ENCODE peak calls at places on chromosomes 13 and 19, in four cellular contexts. S is IMR-90, R is K562, J is GM12878. O is an unnamed sample.

GRCh38 chr13:30615851-30616311 is 1.8 kb upstream of the USPL1 start:
- DNase-seq in S (peak; percentile 41), R (peak; percentile 12), J (no peak), O (peak; percentile 73)

GRCh38 chr19:2330632-2331284 is 2.3 kb downstream of the SPPL2B start:
- DNase-seq in S (no peak), R (no peak), J (no peak), O (no peak)

GRCh38 chr19:49157445-49158224 is at the start of gene TRPM4:
- DNase-seq in S (peak; percentile 61), R (peak; percentile 88), J (no peak), O (peak; percentile 73)

GRCh38 chr19:11451942-11452813 is 16.7 kb downstream of the PRKCSH start:
- DNase-seq in S (no peak), R (peak; percentile 32), J (no peak), O (no peak)

GRCh38 chr13:85261757-85262346 is 537.4 kb downstream of the SLITRK6 start:
- DNase-seq in S (peak; percentile 12), R (no peak), J (no peak), O (peak; percentile 21)

GRCh38 chr13:104641309-104641708 is 1575.1 kb upstream of the SLC10A2 start:
- DNase-seq in S (peak; percentile 7), R (no peak), J (no peak), O (peak; percentile 4)

GRCh38 chr19:48354332-48354992 is 9.3 kb downstream of the TMEM143 start:
- DNase-seq in S (peak; percentile 46), R (peak; percentile 39), J (no peak), O (no peak)

GRCh38 chr19:38559428-38560401 is 58.0 kb downstream of the MAP4K1 start:
- DNase-seq in S (no peak), R (no peak), J (peak; percentile 99), O (no peak)

GRCh38 chr13:94711561-94712286 is 621 bp downstream of the SOX21 start:
- DNase-seq in S (no peak), R (peak; percentile 48), J (no peak), O (peak; percentile 45)

GRCh38 chr13:67493835-67494234 is 263.7 kb upstream of the PCDH9 start:
- DNase-seq in S (no peak), R (no peak), J (no peak), O (peak; percentile 15)

GRCh38 chr13:111216166-111216960 is 101.3 kb downstream of the ARHGEF7 start:
- DNase-seq in S (peak; percentile 27), R (peak; percentile 14), J (no peak), O (no peak)

GRCh38 chr13:95136638-95137037 is 164.6 kb downstream of the ABCC4 start:
- DNase-seq in S (no peak), R (no peak), J (no peak), O (no peak)

GRCh38 chr13:33186851-33187250 is 98.7 kb downstream of the STARD13 start:
- DNase-seq in S (peak; percentile 89), R (no peak), J (no peak), O (peak; percentile 89)

GRCh38 chr13:45511310-45512147 is 46.8 kb downstream of the COG3 start:
- DNase-seq in S (peak; percentile 83), R (peak; percentile 37), J (peak; percentile 24), O (peak; percentile 83)

GRCh38 chr19:19634516-19635312 is 6.7 kb upstream of the LPAR2 start:
- DNase-seq in S (no peak), R (no peak), J (no peak), O (no peak)

GRCh38 chr19:1811472-1811894 is 593 bp downstream of the ATP8B3 start:
- DNase-seq in S (peak; percentile 67), R (peak; percentile 90), J (no peak), O (peak; percentile 30)

GRCh38 chr13:75489502-75490263 is 7.7 kb upstream of the TBC1D4 start:
- DNase-seq in S (peak; percentile 69), R (no peak), J (peak; percentile 76), O (no peak)

GRCh38 chr19:53898680-53899341 is 10.3 kb upstream of the CACNG7 start:
- DNase-seq in S (no peak), R (peak; percentile 97), J (no peak), O (no peak)

GRCh38 chr13:92602560-92602959 is 624.0 kb upstream of the GPC6 start:
- DNase-seq in S (peak; percentile 9), R (no peak), J (no peak), O (no peak)

GRCh38 chr19:49335071-49335783 is at the start of gene CD37:
- DNase-seq in S (no peak), R (peak; percentile 49), J (no peak), O (no peak)

GRCh38 chr13:101875717-101876393 is 423.4 kb downstream of the ITGBL1 start:
- DNase-seq in S (peak; percentile 55), R (no peak), J (no peak), O (no peak)

GRCh38 chr13:51931606-51932005 is 69.8 kb downstream of the CCDC70 start:
- DNase-seq in S (no peak), R (no peak), J (no peak), O (no peak)

GRCh38 chr19:46955114-46955812 is 64.4 kb upstream of the NPAS1 start:
- DNase-seq in S (peak; percentile 52), R (peak; percentile 38), J (no peak), O (peak; percentile 75)

GRCh38 chr13:95677564-95678386 is 836 bp downstream of the DNAJC3 start:
- DNase-seq in S (peak; percentile 23), R (no peak), J (no peak), O (peak; percentile 49)

GRCh38 chr19:51690359-51691121 is 2.6 kb upstream of the SPACA6 start:
- DNase-seq in S (peak; percentile 68), R (peak; percentile 87), J (no peak), O (peak; percentile 76)

GRCh38 chr13:20882206-20882605 is 20.3 kb downstream of the XPO4 start:
- DNase-seq in S (peak; percentile 8), R (no peak), J (no peak), O (no peak)

GRCh38 chr19:28313633-28314032 is 899.3 kb downstream of the UQCRFS1 start:
- DNase-seq in S (peak; percentile 17), R (no peak), J (no peak), O (peak; percentile 77)

GRCh38 chr19:12482505-12482886 is 2.1 kb downstream of the ZNF709 start:
- DNase-seq in S (no peak), R (no peak), J (peak; percentile 33), O (no peak)

GRCh38 chr13:104301216-104301975 is 1235.2 kb upstream of the SLC10A2 start:
- DNase-seq in S (peak; percentile 29), R (no peak), J (no peak), O (no peak)

GRCh38 chr13:97932006-97932405 is 21.5 kb upstream of the IPO5 start:
- DNase-seq in S (no peak), R (no peak), J (no peak), O (no peak)

GRCh38 chr13:22793598-22794134 is 387.1 kb upstream of the SGCG start:
- DNase-seq in S (no peak), R (no peak), J (no peak), O (no peak)

GRCh38 chr19:30288957-30289735 is 83.0 kb upstream of the ZNF536 start:
- DNase-seq in S (no peak), R (no peak), J (no peak), O (no peak)

GRCh38 chr19:8363803-8364771 is at the start of gene ANGPTL4:
- DNase-seq in S (peak; percentile 55), R (peak; percentile 77), J (no peak), O (peak; percentile 68)

DNA sequence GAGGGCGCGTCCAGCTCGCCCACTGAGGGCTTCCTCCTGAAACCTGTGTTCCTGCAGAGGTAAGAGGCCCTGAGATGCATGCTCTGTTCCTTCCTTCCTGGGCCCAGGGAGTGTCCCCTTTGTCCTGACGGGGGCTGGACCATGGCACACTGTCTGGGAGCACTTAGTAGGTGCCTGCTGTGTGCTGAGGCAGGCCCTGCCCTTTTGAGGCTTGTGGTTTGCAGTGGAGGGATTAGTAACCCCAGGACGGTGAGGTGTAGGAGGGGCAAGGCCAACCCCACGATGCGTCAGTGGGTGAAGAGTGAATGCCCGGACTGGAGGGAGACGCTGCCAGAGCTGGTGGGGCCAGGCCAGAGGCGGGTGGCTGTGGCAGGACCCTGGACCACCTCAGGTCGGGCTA is 11.2 kb upstream of the F2RL3 start:
- DNase-seq in S (no peak), R (no peak), J (no peak), O (no peak)
- TF ChIP-seq FOS in S (no peak), R (no peak), J (no peak), O (no peak)

GRCh38 chr19:5108123-5108613 is 139.3 kb downstream of the KDM4B start:
- DNase-seq in S (no peak), R (no peak), J (no peak), O (no peak)

GRCh38 chr19:5106361-5106760 is 137.4 kb downstream of the KDM4B start:
- DNase-seq in S (no peak), R (no peak), J (no peak), O (no peak)

GRCh38 chr19:5107432-5108122 is 138.7 kb downstream of the KDM4B start:
- DNase-seq in S (no peak), R (no peak), J (no peak), O (no peak)

GRCh38 chr19:5108866-5109265 is 140.0 kb downstream of the KDM4B start:
- DNase-seq in S (no peak), R (no peak), J (no peak), O (no peak)

GRCh38 chr19:5106971-5107370 is 138.1 kb downstream of the KDM4B start:
- DNase-seq in S (no peak), R (no peak), J (no peak), O (no peak)
- TF ChIP-seq FOS in S (no peak), R (no peak), J (no peak), O (no peak)

DNA sequence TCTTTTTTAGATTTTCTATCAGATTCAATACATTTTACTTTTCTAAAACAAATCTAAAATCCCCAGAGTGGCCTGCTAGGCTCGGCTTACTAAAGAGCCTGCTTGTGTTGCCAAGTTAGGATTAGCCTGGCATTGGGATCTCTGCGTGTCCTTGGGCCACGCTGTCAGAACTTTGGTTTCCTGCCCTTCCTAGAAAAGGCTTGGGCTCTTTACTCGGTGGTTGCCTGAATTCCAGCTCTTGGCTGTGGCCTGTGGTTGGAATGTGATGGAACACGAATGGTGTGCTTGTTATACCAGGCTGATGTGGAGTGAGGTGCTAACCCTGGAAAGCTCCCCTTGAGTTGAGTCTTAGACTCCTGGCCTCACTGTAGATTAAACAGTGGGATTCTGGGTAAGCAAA is 8.5 kb downstream of the SPATA13 start:
- DNase-seq in S (no peak), R (no peak), J (no peak), O (no peak)
- TF ChIP-seq FOS in S (no peak), R (no peak), J (no peak), O (no peak)

GRCh38 chr19:3516675-3517207 is 10.6 kb downstream of the FZR1 start:
- DNase-seq in S (no peak), R (no peak), J (peak; percentile 17), O (no peak)
- TF ChIP-seq FOS in S (no peak), R (no peak), J (no peak), O (no peak)

O was measured in endothelial cell of umbilical vein.